ENCODE peak calls at places on chromosomes 1 and 21, in five cellular contexts. P is brain microvascular endothelial cell; M is ureter; I is AG08396; H is effector CD8-positive, alpha-beta T cell. Q is an unnamed sample.

GRCh38 chr1:18722270-18722669 is 91.6 kb downstream of the PAX7 start:
- DNase-seq in P (no peak), M (no peak), I (no peak), H (no peak), Q (no peak)

GRCh38 chr1:179803916-179804315 is 60.8 kb downstream of the FAM163A start:
- DNase-seq in P (no peak), M (no peak), I (no peak), H (no peak), Q (no peak)

GRCh38 chr1:234488054-234488953 is 9.3 kb upstream of the TARBP1 start:
- DNase-seq in P (no peak), M (no peak), I (no peak), H (no peak), Q (no peak)

GRCh38 chr1:173451981-173452380 is 25.2 kb upstream of the PRDX6 start:
- DNase-seq in P (no peak), M (no peak), I (no peak), H (no peak), Q (no peak)

GRCh38 chr1:43558346-43558841 is 27.7 kb downstream of the PTPRF start:
- DNase-seq in P (no peak), M (peak), I (no peak), H (no peak), Q (no peak)

GRCh38 chr21:34846601-34847112 is 177.9 kb downstream of the CLIC6 start:
- DNase-seq in P (peak), M (no peak), I (peak), H (no peak), Q (no peak)

GRCh38 chr1:36651176-36651910 is 168.6 kb upstream of the CSF3R start:
- DNase-seq in P (no peak), M (no peak), I (no peak), H (no peak), Q (no peak)

GRCh38 chr1:63752176-63752575 is 21.6 kb upstream of the ROR1 start:
- DNase-seq in P (no peak), M (no peak), I (no peak), H (no peak), Q (no peak)

GRCh38 chr1:218336353-218336752 is 8.8 kb upstream of the TGFB2 start:
- DNase-seq in P (peak), M (no peak), I (peak), H (no peak), Q (no peak)

GRCh38 chr1:160544647-160545046 is 21.6 kb upstream of the SLAMF6 start:
- DNase-seq in P (peak), M (no peak), I (peak), H (no peak), Q (no peak)

GRCh38 chr1:183032122-183032921 is 9.1 kb downstream of the LAMC1 start:
- DNase-seq in P (peak), M (no peak), I (no peak), H (no peak), Q (no peak)

GRCh38 chr1:157352817-157353408 is 199.4 kb downstream of the FCRL5 start:
- DNase-seq in P (no peak), M (no peak), I (no peak), H (no peak), Q (no peak)

GRCh38 chr1:89823679-89824292 is 3.0 kb downstream of the LRRC8D start:
- DNase-seq in P (no peak), M (no peak), I (no peak), H (no peak), Q (no peak)

GRCh38 chr1:89607888-89608626 is 24.9 kb upstream of the LRRC8C start:
- DNase-seq in P (no peak), M (no peak), I (no peak), H (no peak), Q (no peak)

GRCh38 chr1:82836246-82836645 is 1035.5 kb downstream of the ADGRL2 start:
- DNase-seq in P (no peak), M (no peak), I (no peak), H (no peak), Q (no peak)

GRCh38 chr1:239308701-239309333 is 77.6 kb upstream of the CHRM3 start:
- DNase-seq in P (peak), M (no peak), I (no peak), H (no peak), Q (peak)

GRCh38 chr1:47616906-47617305 is 179.1 kb downstream of the FOXD2 start:
- DNase-seq in P (no peak), M (no peak), I (no peak), H (no peak), Q (no peak)

GRCh38 chr21:24938592-24938991 is 668.7 kb downstream of the MRPL39 start:
- DNase-seq in P (no peak), M (no peak), I (no peak), H (no peak), Q (no peak)

GRCh38 chr1:168280577-168280976 is at the start of gene TBX19:
- DNase-seq in P (no peak), M (no peak), I (no peak), H (no peak), Q (no peak)

GRCh38 chr1:100034465-100034864 is 64.7 kb downstream of the SLC35A3 start:
- DNase-seq in P (no peak), M (no peak), I (peak), H (no peak), Q (no peak)

GRCh38 chr1:52263153-52263910 is 102.7 kb downstream of the CC2D1B start:
- DNase-seq in P (no peak), M (no peak), I (no peak), H (no peak), Q (no peak)

GRCh38 chr1:24481843-24482610 is 20.6 kb upstream of the RCAN3 start:
- DNase-seq in P (no peak), M (no peak), I (no peak), H (no peak), Q (no peak)

GRCh38 chr1:154326546-154327465 is 1.5 kb downstream of the ATP8B2 start:
- DNase-seq in P (peak), M (peak), I (peak), H (no peak), Q (no peak)

GRCh38 chr1:77193951-77194350 is 25.3 kb downstream of the PIGK start:
- DNase-seq in P (no peak), M (no peak), I (no peak), H (no peak), Q (no peak)

GRCh38 chr1:62285440-62285839 is 33.8 kb downstream of the KANK4 start:
- DNase-seq in P (no peak), M (no peak), I (no peak), H (no peak), Q (no peak)

GRCh38 chr1:204992499-204992898 is 50.5 kb upstream of the CNTN2 start:
- DNase-seq in P (no peak), M (no peak), I (no peak), H (no peak), Q (no peak)

GRCh38 chr1:229753764-229754553 is 127.9 kb downstream of the URB2 start:
- DNase-seq in P (no peak), M (no peak), I (no peak), H (no peak), Q (no peak)

GRCh38 chr1:44801491-44802305 is 1.5 kb downstream of the PLK3 start:
- DNase-seq in P (no peak), M (no peak), I (no peak), H (no peak), Q (no peak)

GRCh38 chr1:77514871-77515776 is 167.3 kb downstream of the ZZZ3 start:
- DNase-seq in P (peak), M (no peak), I (peak), H (no peak), Q (no peak)

GRCh38 chr1:185208626-185209170 is 51.7 kb downstream of the SWT1 start:
- DNase-seq in P (no peak), M (no peak), I (no peak), H (no peak), Q (peak)

GRCh38 chr1:244315996-244316395 is 135.7 kb downstream of the ADSS2 start:
- DNase-seq in P (no peak), M (no peak), I (no peak), H (no peak), Q (no peak)